ENCODE peak calls at places on chromosomes 11 and 22, in five cellular contexts. K is Right ventricle myocardium inferior; N is stimulated activated CD4-positive, alpha-beta T cell treated with anti-CD3 and anti-CD28 coated beads, TNF-alpha, amount 100 ng/mL, for 4 hours; R is neural progenitor cell; M is A549. P is an unnamed sample.

GRCh38 chr11:71481101-71481960 is 28.3 kb downstream of the NADSYN1 start:
- DNase-seq in K (peak), N (no peak), R (no peak), M (no peak), P (peak)

GRCh38 chr11:122105009-122105828 is 10.8 kb downstream of the BLID start:
- DNase-seq in K (no peak), N (no peak), R (peak), M (no peak), P (no peak)

GRCh38 chr22:38820021-38820420 is 23.8 kb downstream of the NPTXR start:
- DNase-seq in K (no peak), N (no peak), R (no peak), M (no peak), P (no peak)

GRCh38 chr11:122727101-122727929 is 71.8 kb downstream of the UBASH3B start:
- DNase-seq in K (no peak), N (no peak), R (peak), M (no peak), P (no peak)

GRCh38 chr11:103683581-103683980 is 352.9 kb upstream of the DDI1 start:
- DNase-seq in K (no peak), N (no peak), R (no peak), M (no peak), P (no peak)

GRCh38 chr11:73968356-73968966 is 14.2 kb downstream of the UCP2 start:
- DNase-seq in K (no peak), N (no peak), R (no peak), M (no peak), P (no peak)

GRCh38 chr22:18033204-18033998 is 9.0 kb upstream of the MICAL3 start:
- DNase-seq in K (no peak), N (no peak), R (no peak), M (no peak), P (no peak)

GRCh38 chr22:19105867-19106802 is 16.1 kb downstream of the DGCR2 start:
- DNase-seq in K (no peak), N (peak), R (peak), M (no peak), P (no peak)

GRCh38 chr22:50621491-50621880 is 6.5 kb downstream of the ARSA start:
- DNase-seq in K (no peak), N (no peak), R (no peak), M (no peak), P (no peak)

GRCh38 chr11:8871283-8871775 is 39.7 kb upstream of the AKIP1 start:
- DNase-seq in K (peak), N (no peak), R (peak), M (peak), P (peak)

GRCh38 chr11:130846606-130847005 is 69.7 kb downstream of the SNX19 start:
- DNase-seq in K (no peak), N (no peak), R (no peak), M (peak), P (no peak)

GRCh38 chr11:134452026-134452848 is 40.2 kb upstream of the B3GAT1 start:
- DNase-seq in K (no peak), N (no peak), R (no peak), M (no peak), P (no peak)

P was measured in T47D.